ENCODE peak calls at places on chromosomes 3 and 15, in six cellular contexts. D is IMR-90; P is activated CD4-positive, alpha-beta T cell treated with anti-CD3 and anti-CD28 coated beads, Interleukin-2, amount 50 U/mL, for 48 hours; I is kidney tubule cell; F is hippocampal formation; Z is stimulated activated CD8-positive, alpha-beta memory T cell treated with anti-CD3 and anti-CD28 coated beads, Interleukin-7, amount 100 ng/mL, for 4 hours. N is an unnamed sample.

GRCh38 chr15:67178569-67179210 is 75.8 kb downstream of the AAGAB start:
- DNase-seq in F (no peak), D (peak), Z (no peak), I (peak), P (no peak), N (no peak)

GRCh38 chr3:162141232-162141631 is 644.6 kb downstream of the OTOL1 start:
- DNase-seq in P (no peak), F (no peak), D (peak), Z (no peak), I (peak), N (no peak)

GRCh38 chr3:166243511-166243910 is 406.3 kb upstream of the BCHE start:
- DNase-seq in D (no peak), I (no peak), Z (no peak), F (no peak), P (no peak), N (no peak)

GRCh38 chr15:80059786-80060489 is 462 bp downstream of the ZFAND6 start:
- DNase-seq in F (no peak), D (peak), I (peak), Z (peak), P (peak), N (no peak)

GRCh38 chr3:126932188-126932931 is 50.6 kb upstream of the PLXNA1 start:
- DNase-seq in P (no peak), I (peak), Z (no peak), D (peak), F (no peak), N (no peak)

GRCh38 chr15:57772223-57772957 is 65.9 kb downstream of the POLR2M start:
- DNase-seq in I (peak), D (peak), Z (no peak), P (no peak), F (no peak), N (no peak)

GRCh38 chr15:86247249-86247955 is 167.7 kb downstream of the AGBL1 start:
- DNase-seq in P (no peak), D (no peak), I (peak), F (no peak), Z (no peak), N (no peak)

GRCh38 chr3:146243559-146243958 is 7.3 kb downstream of the PLSCR4 start:
- DNase-seq in D (no peak), Z (no peak), P (no peak), F (no peak), I (no peak), N (no peak)

GRCh38 chr15:26295331-26295730 is 432.2 kb upstream of the ATP10A start:
- DNase-seq in D (no peak), F (no peak), I (no peak), Z (no peak), P (no peak), N (no peak)

GRCh38 chr3:142857056-142857455 is 31.8 kb downstream of the PCOLCE2 start:
- DNase-seq in I (peak), P (no peak), D (no peak), F (no peak), Z (no peak), N (no peak)

GRCh38 chr3:177516130-177517011 is 319.1 kb upstream of the TBL1XR1 start:
- DNase-seq in Z (no peak), P (no peak), I (peak), F (no peak), D (peak), N (no peak)

GRCh38 chr15:101028321-101028720 is 109.2 kb downstream of the LRRK1 start:
- DNase-seq in F (no peak), I (no peak), Z (no peak), P (no peak), D (peak), N (no peak)

GRCh38 chr3:43995078-43995928 is 246.4 kb upstream of the TOPAZ1 start:
- DNase-seq in Z (peak), F (no peak), P (peak), D (no peak), I (peak), N (no peak)

GRCh38 chr3:53318522-53318921 is 28.8 kb downstream of the DCP1A start:
- DNase-seq in P (no peak), I (peak), Z (no peak), F (no peak), D (peak), N (no peak)

GRCh38 chr3:57370331-57370730 is 77.8 kb upstream of the ASB14 start:
- DNase-seq in Z (no peak), F (no peak), D (no peak), I (no peak), P (no peak), N (no peak)

GRCh38 chr3:71051893-71052687 is 531.4 kb downstream of the FOXP1 start:
- DNase-seq in I (no peak), F (no peak), D (peak), Z (no peak), P (no peak), N (no peak)

GRCh38 chr3:131794766-131795381 is 239.9 kb downstream of the CPNE4 start:
- DNase-seq in Z (no peak), P (peak), F (peak), D (peak), I (peak), N (no peak)

GRCh38 chr3:139127101-139127500 is 82.4 kb upstream of the PRR23C start:
- DNase-seq in P (no peak), Z (no peak), D (peak), I (no peak), F (no peak), N (no peak)

GRCh38 chr3:12229896-12230295 is 59.0 kb upstream of the PPARG start:
- DNase-seq in F (no peak), P (no peak), Z (no peak), D (no peak), I (no peak), N (no peak)

GRCh38 chr3:157290761-157291160 is 130.8 kb upstream of the CCNL1 start:
- DNase-seq in F (no peak), D (peak), I (no peak), Z (no peak), P (no peak), N (no peak)

GRCh38 chr3:72664576-72664975 is 183.7 kb downstream of the SHQ1 start:
- DNase-seq in Z (no peak), F (no peak), P (no peak), I (no peak), D (no peak), N (no peak)

GRCh38 chr15:33358303-33358702 is 47.5 kb downstream of the RYR3 start:
- DNase-seq in D (no peak), P (no peak), F (no peak), I (peak), Z (no peak), N (peak)

GRCh38 chr3:127822836-127823589 is 698 bp upstream of the MGLL start:
- DNase-seq in F (peak), P (peak), D (peak), Z (no peak), I (peak), N (no peak)

GRCh38 chr3:39234705-39235104 is 42.3 kb upstream of the XIRP1 start:
- DNase-seq in P (no peak), I (no peak), Z (peak), F (no peak), D (no peak), N (no peak)

GRCh38 chr15:77266708-77267387 is 153.1 kb downstream of the PEAK1 start:
- DNase-seq in D (peak), Z (no peak), P (no peak), F (no peak), I (no peak), N (no peak)

GRCh38 chr3:43621406-43621973 is 321 bp downstream of the ANO10 start:
- DNase-seq in P (no peak), F (no peak), D (no peak), Z (no peak), I (no peak), N (no peak)

GRCh38 chr3:43948013-43948412 is 257.3 kb downstream of the ABHD5 start:
- DNase-seq in P (no peak), Z (no peak), F (no peak), D (no peak), I (no peak), N (no peak)

GRCh38 chr3:13346481-13347389 is 73.4 kb downstream of the NUP210 start:
- DNase-seq in Z (peak), F (no peak), I (peak), P (peak), D (no peak), N (no peak)

GRCh38 chr3:42934910-42935309 is 29.0 kb downstream of the ZNF662 start:
- DNase-seq in P (no peak), I (no peak), D (no peak), F (no peak), Z (no peak), N (no peak)

GRCh38 chr15:41169784-41170183 is 53.7 kb upstream of the INO80 start:
- DNase-seq in F (no peak), Z (no peak), D (no peak), P (no peak), I (no peak), N (no peak)

GRCh38 chr15:71089801-71090200 is 25.5 kb upstream of the THSD4 start:
- DNase-seq in Z (no peak), I (no peak), F (no peak), D (no peak), P (no peak), N (no peak)

GRCh38 chr15:95287774-95288173 is 1042.7 kb upstream of the NR2F2 start:
- DNase-seq in I (no peak), P (no peak), Z (no peak), D (peak), F (no peak), N (no peak)

GRCh38 chr3:194906229-194906629 is 220.5 kb downstream of the FAM43A start:
- DNase-seq in P (no peak), I (peak), D (peak), F (no peak), Z (no peak), N (no peak)

GRCh38 chr3:71443332-71443731 is 140.2 kb downstream of the FOXP1 start:
- DNase-seq in F (no peak), I (no peak), Z (no peak), P (no peak), D (no peak), N (no peak)

GRCh38 chr15:56739964-56740640 is 6.8 kb upstream of the ZNF280D start:
- DNase-seq in D (no peak), Z (no peak), F (no peak), P (peak), I (no peak), N (no peak)

GRCh38 chr3:58161435-58162398 is 49.1 kb downstream of the DNASE1L3 start:
- DNase-seq in Z (no peak), F (no peak), P (no peak), I (peak), D (peak), N (no peak)